ENCODE peak calls at places on chromosomes 5 and 9, in six cellular contexts. One of them, this sample, is unnamed.
A peak's percentile ranks its signal among the peaks of the same experiment; 100 is the strongest.

GRCh38 chr9:95089916-95090791 is 227.4 kb downstream of the FANCC start:
- DNase-seq in HS-5: no peak
- DNase-seq in GM23248: peak; percentile 34
- DNase-seq in H1: no peak
- DNase-seq in M059J: peak; percentile 92
- DNase-seq in SW480: peak; percentile 76
- DNase-seq in this sample: no peak

GRCh38 chr9:13141629-13142028 is 137.9 kb downstream of the MPDZ start:
- DNase-seq in HS-5: no peak
- DNase-seq in H1: no peak
- DNase-seq in SW480: no peak
- DNase-seq in GM23248: no peak
- DNase-seq in M059J: no peak
- DNase-seq in this sample: no peak

GRCh38 chr9:127980056-127980705 is 608 bp downstream of the EEIG1 start:
- DNase-seq in SW480: peak; percentile 54
- DNase-seq in GM23248: peak; percentile 64
- DNase-seq in H1: no peak
- DNase-seq in M059J: peak; percentile 38
- DNase-seq in HS-5: no peak
- DNase-seq in this sample: peak; percentile 89

GRCh38 chr9:127128341-127129072 is 6.1 kb upstream of the ANGPTL2 start:
- DNase-seq in H1: no peak
- DNase-seq in HS-5: no peak
- DNase-seq in GM23248: peak; percentile 65
- DNase-seq in SW480: no peak
- DNase-seq in M059J: peak; percentile 82
- DNase-seq in this sample: no peak

GRCh38 chr9:74431467-74431866 is 65.7 kb upstream of the RORB start:
- DNase-seq in M059J: no peak
- DNase-seq in GM23248: no peak
- DNase-seq in H1: no peak
- DNase-seq in SW480: no peak
- DNase-seq in HS-5: no peak
- DNase-seq in this sample: no peak

GRCh38 chr9:35000535-35001284 is 11.2 kb downstream of the DNAJB5 start:
- DNase-seq in H1: no peak
- DNase-seq in M059J: peak; percentile 81
- DNase-seq in SW480: no peak
- DNase-seq in HS-5: peak; percentile 78
- DNase-seq in GM23248: peak; percentile 94
- DNase-seq in this sample: no peak

GRCh38 chr9:137875846-137876245 is 1.7 kb upstream of the CACNA1B start:
- DNase-seq in SW480: no peak
- DNase-seq in H1: no peak
- DNase-seq in GM23248: no peak
- DNase-seq in M059J: no peak
- DNase-seq in HS-5: no peak
- DNase-seq in this sample: no peak

GRCh38 chr9:134234687-134235359 is 70.5 kb upstream of the RNU6ATAC start:
- DNase-seq in GM23248: no peak
- DNase-seq in M059J: no peak
- DNase-seq in HS-5: no peak
- DNase-seq in SW480: no peak
- DNase-seq in H1: no peak
- DNase-seq in this sample: no peak

GRCh38 chr5:15932066-15932465 is 247.5 kb downstream of the MARCHF11 start:
- DNase-seq in HS-5: no peak
- DNase-seq in GM23248: no peak
- DNase-seq in M059J: no peak
- DNase-seq in SW480: no peak
- DNase-seq in H1: no peak
- DNase-seq in this sample: no peak

This sample was measured in DMS53.